ENCODE peak calls at places on chromosome X, in ten cellular contexts. X is left ventricle myocardium inferior, E is WERI-Rb-1, O is breast epithelium, I is stomach, S is endothelial cell of umbilical vein, V is mammary epithelial cell, J is AG04450, B is cardiac muscle cell, R is K562. Q is an unnamed sample.

GRCh38 chrX:71515039-71515398 is 17.9 kb upstream of the OGT start:
- DNase-seq in J (no peak), V (no peak), B (no peak), R (no peak), S (no peak), O (no peak), E (no peak), I (no peak), X (peak; percentile 33), Q (no peak)

GRCh38 chrX:145532176-145532780 is 285.0 kb downstream of the SPANXN1 start:
- DNase-seq in V (no peak), I (no peak), O (no peak), X (no peak), S (no peak), B (no peak), J (no peak), E (no peak), R (no peak), Q (no peak)

GRCh38 chrX:119236599-119237525 is 777 bp downstream of the PGRMC1 start:
- DNase-seq in I (peak; percentile 32), X (peak; percentile 20), V (peak; percentile 49), B (peak; percentile 59), R (peak; percentile 24), S (peak; percentile 44), J (peak; percentile 27), O (no peak), E (peak; percentile 33), Q (peak; percentile 4)

GRCh38 chrX:152074163-152074562 is 64.2 kb downstream of the MAGEA10 start:
- DNase-seq in X (no peak), J (no peak), E (no peak), R (no peak), O (no peak), V (no peak), I (no peak), B (peak; percentile 10), S (no peak), Q (no peak)

GRCh38 chrX:107742754-107743191 is 32.8 kb downstream of the TSC22D3 start:
- DNase-seq in R (no peak), S (no peak), V (no peak), E (no peak), J (no peak), X (no peak), B (no peak), O (no peak), I (peak; percentile 42), Q (no peak)

GRCh38 chrX:53312946-53313745 is 31.8 kb upstream of the IQSEC2 start:
- DNase-seq in I (peak; percentile 78), B (peak; percentile 57), R (peak; percentile 60), J (no peak), V (peak; percentile 44), E (peak; percentile 59), X (peak; percentile 39), O (peak; percentile 52), S (peak; percentile 56), Q (peak; percentile 15)

GRCh38 chrX:46770006-46770816 is 11.3 kb upstream of the SLC9A7 start:
- DNase-seq in I (no peak), S (peak; percentile 9), R (no peak), J (no peak), E (no peak), V (peak; percentile 16), B (no peak), O (no peak), X (no peak), Q (no peak)

GRCh38 chrX:100662791-100663190 is 18.8 kb downstream of the SRPX2 start:
- DNase-seq in B (no peak), O (no peak), I (no peak), V (no peak), J (no peak), S (no peak), X (no peak), E (no peak), R (no peak), Q (no peak)

GRCh38 chrX:106177106-106177981 is 9.2 kb downstream of the PWWP3B start:
- DNase-seq in S (no peak), O (no peak), E (no peak), B (peak; percentile 93), X (peak; percentile 64), R (no peak), V (no peak), I (no peak), J (no peak), Q (no peak)

DNA sequence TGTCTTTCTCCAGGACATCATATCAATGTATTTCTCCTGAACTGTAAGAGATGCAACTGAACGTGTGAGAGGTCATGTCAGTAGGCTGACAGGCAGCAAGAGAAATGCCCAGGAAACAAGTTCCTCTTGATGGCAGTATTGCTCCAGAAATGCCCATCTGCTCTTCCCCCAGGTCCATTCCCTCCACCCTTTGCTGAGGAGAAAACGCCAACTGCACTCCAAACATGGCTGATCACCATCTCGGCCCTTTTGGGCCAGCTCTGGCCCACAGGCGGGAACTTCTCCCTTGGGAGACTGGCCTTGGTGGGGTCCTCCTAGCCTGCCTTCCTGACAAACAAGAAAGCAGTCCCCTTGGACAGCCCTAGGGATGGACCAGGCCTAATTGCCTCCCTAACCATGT is 276.5 kb upstream of the AGTR2 start:
- DNase-seq in I (no peak), B (no peak), S (no peak), X (no peak), R (peak; percentile 37), O (no peak), V (peak; percentile 35), J (no peak), E (peak; percentile 78), Q (no peak)
- TF ChIP-seq CTCF in I (peak; percentile 18), B (no peak), S (no peak), X (no peak), R (peak; percentile 54), O (no peak), V (peak; percentile 45), J (no peak), E (peak; percentile 79), Q (no peak)

DNA sequence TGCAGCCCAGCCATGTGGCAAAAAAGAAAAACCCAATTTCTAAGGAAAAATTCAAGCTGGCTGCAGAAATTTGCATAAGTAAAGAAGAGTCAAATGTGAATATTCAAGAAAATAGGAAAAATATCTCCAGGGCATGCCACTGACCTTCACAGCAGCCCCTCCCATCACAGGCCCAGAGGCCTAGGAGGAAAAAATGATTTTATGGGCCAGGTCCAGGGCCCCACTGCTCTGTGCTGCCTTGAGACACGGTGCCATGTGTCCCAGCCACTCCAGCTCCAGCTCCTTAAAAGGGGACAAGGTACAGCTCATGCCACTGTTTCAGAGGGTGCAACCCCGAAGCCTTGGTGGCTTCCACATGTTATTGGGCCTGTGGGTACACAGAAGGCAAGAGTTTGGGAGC is 182.7 kb upstream of the FGF16 start:
- DNase-seq in I (no peak), B (no peak), R (no peak), V (no peak), X (no peak), O (no peak), E (no peak), S (no peak), J (no peak), Q (no peak)
- H3K9me3 ChIP-seq in I (peaks cover 20% of the 10 kb centered on the region), B (no peaks in the 10 kb centered on the region), R (no peaks in the 10 kb centered on the region), V (peaks cover 7% of the 10 kb centered on the region), X (peaks cover 28% of the 10 kb centered on the region), O (peaks cover 82% of the 10 kb centered on the region), E (no peaks in the 10 kb centered on the region), S (no peaks in the 10 kb centered on the region), J (no peaks in the 10 kb centered on the region), Q (peaks cover 14% of the 10 kb centered on the region)

GRCh38 chrX:77432998-77433397 is 14.2 kb upstream of the FGF16 start:
- DNase-seq in B (no peak), R (no peak), I (no peak), S (no peak), X (no peak), J (no peak), E (no peak), V (no peak), O (no peak), Q (no peak)

GRCh38 chrX:77427586-77427985 is 19.6 kb upstream of the FGF16 start:
- DNase-seq in O (no peak), S (no peak), J (no peak), V (no peak), X (no peak), I (no peak), B (no peak), R (no peak), E (no peak), Q (no peak)

GRCh38 chrX:77434949-77435348 is 12.2 kb upstream of the FGF16 start:
- DNase-seq in R (no peak), J (no peak), O (no peak), S (no peak), V (no peak), I (no peak), B (no peak), E (no peak), X (no peak), Q (no peak)

GRCh38 chrX:77426811-77427210 is 20.4 kb upstream of the FGF16 start:
- DNase-seq in B (no peak), X (no peak), E (no peak), J (no peak), V (peak; percentile 32), I (no peak), O (no peak), R (no peak), S (peak; percentile 59), Q (no peak)

GRCh38 chrX:77431227-77431626 is 16.0 kb upstream of the FGF16 start:
- DNase-seq in V (no peak), J (no peak), E (peak; percentile 11), O (no peak), X (no peak), I (no peak), B (no peak), R (no peak), S (no peak), Q (no peak)
- TF ChIP-seq CTCF in V (no peak), J (no peak), E (no peak), O (no peak), X (no peak), I (no peak), B (peak; percentile 3), R (no peak), S (no peak), Q (no peak)

GRCh38 chrX:45134775-45135174 is 65.9 kb downstream of the DIPK2B start:
- DNase-seq in O (no peak), V (no peak), S (no peak), X (no peak), R (no peak), J (no peak), E (no peak), I (no peak), B (no peak), Q (no peak)

GRCh38 chrX:45134303-45134702 is 66.4 kb downstream of the DIPK2B start:
- DNase-seq in B (no peak), V (no peak), O (no peak), I (no peak), J (no peak), X (peak; percentile 43), R (peak; percentile 11), S (no peak), E (no peak), Q (no peak)

GRCh38 chrX:45129055-45129454 is 71.6 kb downstream of the DIPK2B start:
- DNase-seq in E (no peak), O (no peak), R (no peak), S (no peak), I (no peak), V (no peak), J (no peak), B (no peak), X (no peak), Q (no peak)

GRCh38 chrX:45135616-45136015 is 65.1 kb downstream of the DIPK2B start:
- DNase-seq in X (no peak), S (no peak), V (no peak), E (no peak), O (no peak), B (no peak), R (no peak), J (no peak), I (no peak), Q (no peak)

GRCh38 chrX:45133465-45133864 is 67.2 kb downstream of the DIPK2B start:
- DNase-seq in S (no peak), B (no peak), V (no peak), I (no peak), E (no peak), R (no peak), J (no peak), O (no peak), X (no peak), Q (no peak)
- H3K9me3 ChIP-seq in S (no peaks in the 10 kb centered on the region), B (no peaks in the 10 kb centered on the region), V (no peaks in the 10 kb centered on the region), I (no peaks in the 10 kb centered on the region), E (no peaks in the 10 kb centered on the region), R (no peaks in the 10 kb centered on the region), J (no peaks in the 10 kb centered on the region), O (peaks cover 4% of the 10 kb centered on the region), X (no peaks in the 10 kb centered on the region), Q (no peaks in the 10 kb centered on the region)

Q was measured in CD4-positive, alpha-beta T cell.